ENCODE peak calls at places on chromosomes 7 and 10, in four cellular contexts. N, Y, R and I are unnamed samples.

GRCh38 chr7:106205621-106206222 is 79.1 kb downstream of the NAMPT start:
- DNase-seq in R (no peak), N (no peak), Y (peak; percentile 34), I (no peak)

GRCh38 chr7:152608208-152608607 is 67.7 kb downstream of the XRCC2 start:
- DNase-seq in N (no peak), R (no peak), Y (no peak), I (no peak)

GRCh38 chr7:17651926-17652385 is 288.3 kb downstream of the SNX13 start:
- DNase-seq in R (peak; percentile 46), N (no peak), Y (no peak), I (no peak)

GRCh38 chr10:25142465-25142864 is 32.3 kb upstream of the GPR158 start:
- DNase-seq in N (no peak), R (no peak), Y (peak; percentile 9), I (no peak)

GRCh38 chr10:26378763-26379361 is 59.3 kb upstream of the APBB1IP start:
- DNase-seq in Y (no peak), R (no peak), N (no peak), I (peak; percentile 38)

GRCh38 chr10:18668026-18668425 is 8.8 kb downstream of the ARL5B start:
- DNase-seq in Y (no peak), R (no peak), N (no peak), I (no peak)

GRCh38 chr7:32891800-32892520 is 400 bp upstream of the KBTBD2 start:
- DNase-seq in Y (peak; percentile 98), N (peak; percentile 96), R (peak; percentile 96), I (peak; percentile 97)

GRCh38 chr7:22110881-22111280 is 165.2 kb upstream of the CDCA7L start:
- DNase-seq in R (no peak), N (no peak), Y (no peak), I (no peak)

GRCh38 chr10:105727131-105727530 is 1086.0 kb downstream of the SORCS3 start:
- DNase-seq in N (no peak), Y (no peak), R (no peak), I (no peak)

GRCh38 chr7:104136561-104136960 is 71.3 kb downstream of the ORC5 start:
- DNase-seq in R (no peak), N (no peak), Y (no peak), I (no peak)

GRCh38 chr10:126207313-126207771 is 180.9 kb downstream of the ADAM12 start:
- DNase-seq in Y (no peak), R (no peak), N (no peak), I (no peak)

GRCh38 chr10:47041401-47042198 is 130.4 kb downstream of the PTPN20 start:
- DNase-seq in R (no peak), N (no peak), Y (no peak), I (no peak)

GRCh38 chr7:130896898-130897514 is 163.0 kb upstream of the KLF14 start:
- DNase-seq in Y (peak; percentile 94), R (peak; percentile 75), N (peak; percentile 86), I (peak; percentile 76)

GRCh38 chr7:2637505-2638223 is 5.9 kb downstream of the TTYH3 start:
- DNase-seq in N (peak; percentile 62), R (no peak), Y (no peak), I (peak; percentile 73)

GRCh38 chr7:22969010-22969431 is 44.9 kb downstream of the HYCC1 start:
- DNase-seq in N (no peak), R (no peak), Y (no peak), I (no peak)

GRCh38 chr10:99667108-99667751 is 7.9 kb downstream of the ENTPD7 start:
- DNase-seq in Y (peak; percentile 54), R (no peak), N (peak; percentile 23), I (no peak)

GRCh38 chr10:94496010-94496409 is 49.6 kb upstream of the HELLS start:
- DNase-seq in R (no peak), Y (no peak), N (no peak), I (no peak)

GRCh38 chr10:115129752-115130151 is 36.6 kb downstream of the ATRNL1 start:
- DNase-seq in R (no peak), Y (peak; percentile 8), N (peak; percentile 13), I (no peak)

GRCh38 chr10:14532473-14533251 is 201.9 kb upstream of the FRMD4A start:
- DNase-seq in R (no peak), Y (no peak), N (no peak), I (no peak)

GRCh38 chr10:102605712-102606111 is 38.6 kb upstream of the TRIM8 start:
- DNase-seq in Y (no peak), R (no peak), N (no peak), I (no peak)

GRCh38 chr10:110746254-110746826 is 102.2 kb downstream of the RBM20 start:
- DNase-seq in N (peak; percentile 71), Y (peak; percentile 58), R (peak; percentile 61), I (no peak)

GRCh38 chr7:135692055-135692454 is 29.7 kb downstream of the STMP1 start:
- DNase-seq in Y (no peak), R (no peak), N (no peak), I (no peak)

GRCh38 chr10:76072384-76072783 is 641.0 kb downstream of the LRMDA start:
- DNase-seq in N (no peak), Y (no peak), R (no peak), I (no peak)

DNA sequence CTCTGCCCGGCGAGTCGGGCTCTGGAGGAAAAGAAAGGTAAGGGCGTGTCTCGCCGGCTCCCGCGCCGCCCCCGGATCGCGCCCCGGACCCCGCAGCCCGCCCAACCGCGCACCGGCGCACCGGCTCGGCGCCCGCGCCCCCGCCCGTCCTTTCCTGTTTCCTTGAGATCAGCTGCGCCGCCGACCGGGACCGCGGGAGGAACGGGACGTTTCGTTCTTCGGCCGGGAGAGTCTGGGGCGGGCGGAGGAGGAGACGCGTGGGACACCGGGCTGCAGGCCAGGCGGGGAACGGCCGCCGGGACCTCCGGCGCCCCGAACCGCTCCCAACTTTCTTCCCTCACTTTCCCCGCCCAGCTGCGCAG is 493 bp downstream of the EGFR start:
- DNase-seq in Y (no peak), N (no peak), R (peak; percentile 78), I (peak; percentile 67)
- TF ChIP-seq EP300 in Y (no peak), N (no peak), R (no peak), I (peak; percentile 99)

GRCh38 chr10:124669141-124669823 is 74.9 kb downstream of the FAM53B start:
- DNase-seq in N (no peak), Y (no peak), R (no peak), I (no peak)
- H3K4me1 ChIP-seq in N (peaks cover 69% of the 10 kb centered on the region), Y (peaks cover 22% of the 10 kb centered on the region), R (peaks cover 32% of the 10 kb centered on the region), I (peaks cover 63% of the 10 kb centered on the region)

GRCh38 chr7:65250697-65251395 is 122.8 kb upstream of the ZNF92 start:
- DNase-seq in R (no peak), N (no peak), Y (no peak), I (no peak)

GRCh38 chr7:65250216-65250615 is 123.4 kb upstream of the ZNF92 start:
- DNase-seq in Y (no peak), N (no peak), R (no peak), I (no peak)

GRCh38 chr7:65254061-65254460 is 119.6 kb upstream of the ZNF92 start:
- DNase-seq in R (no peak), Y (no peak), N (no peak), I (no peak)

GRCh38 chr7:65247491-65247890 is 126.2 kb upstream of the ZNF92 start:
- DNase-seq in N (no peak), R (no peak), Y (no peak), I (no peak)

GRCh38 chr7:65251851-65252620 is 121.6 kb upstream of the ZNF92 start:
- DNase-seq in Y (peak; percentile 82), N (peak; percentile 98), R (no peak), I (peak; percentile 88)
- TF ChIP-seq EP300 in Y (no peak), N (no peak), R (no peak), I (no peak)

DNA sequence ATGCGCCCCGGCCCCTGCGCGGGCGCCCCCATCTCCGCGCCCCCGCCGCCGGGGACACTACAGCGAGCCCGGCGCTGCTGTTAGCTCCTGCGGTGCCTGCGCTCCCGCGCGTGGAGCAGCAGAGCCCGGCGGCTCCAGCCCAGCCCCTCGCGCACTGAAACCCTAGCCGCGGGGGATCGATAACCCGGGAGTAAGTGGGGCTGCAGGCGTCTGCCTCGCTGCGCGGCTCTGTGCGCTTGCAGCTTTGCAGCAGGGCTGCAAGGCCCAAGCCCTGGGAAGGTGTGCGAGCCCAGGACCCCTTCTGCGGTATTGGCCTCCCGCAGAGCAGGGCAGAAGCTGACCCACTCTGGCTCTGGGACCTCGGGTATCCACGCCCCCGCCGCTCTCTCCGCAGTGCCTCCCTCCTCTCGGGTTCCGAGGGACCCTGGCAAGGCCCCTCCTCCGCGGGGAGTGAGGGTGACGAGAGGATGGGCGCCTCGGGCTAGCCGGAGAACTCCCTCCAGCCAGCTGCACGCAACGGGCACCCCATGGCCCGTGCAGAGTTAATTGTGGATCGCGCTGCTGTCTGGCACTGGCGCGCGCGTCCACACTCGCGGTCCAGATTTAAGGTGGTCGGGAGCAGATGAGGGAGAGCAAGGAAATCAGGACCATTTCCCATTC is 2.2 kb downstream of the SHH start:
- DNase-seq in N (no peak), R (no peak), Y (no peak), I (peak; percentile 24)
- H3K4me1 ChIP-seq in N (peaks cover 9% of the 10 kb centered on the region), R (peaks cover 3% of the 10 kb centered on the region), Y (no peaks in the 10 kb centered on the region), I (peaks cover 68% of the 10 kb centered on the region)

GRCh38 chr10:98209441-98209840 is 58.6 kb downstream of the LOXL4 start:
- DNase-seq in Y (no peak), N (no peak), R (no peak), I (no peak)

GRCh38 chr10:98208925-98209324 is 59.1 kb downstream of the LOXL4 start:
- DNase-seq in Y (no peak), R (no peak), N (no peak), I (no peak)

GRCh38 chr10:98202378-98202777 is 65.6 kb downstream of the LOXL4 start:
- DNase-seq in R (no peak), Y (no peak), N (no peak), I (no peak)

GRCh38 chr10:98201760-98202159 is 66.2 kb downstream of the LOXL4 start:
- DNase-seq in R (no peak), Y (no peak), N (no peak), I (no peak)

GRCh38 chr10:98205351-98205750 is 62.6 kb downstream of the LOXL4 start:
- DNase-seq in R (no peak), N (no peak), Y (no peak), I (no peak)
- TF ChIP-seq EP300 in R (no peak), N (no peak), Y (no peak), I (no peak)

DNA sequence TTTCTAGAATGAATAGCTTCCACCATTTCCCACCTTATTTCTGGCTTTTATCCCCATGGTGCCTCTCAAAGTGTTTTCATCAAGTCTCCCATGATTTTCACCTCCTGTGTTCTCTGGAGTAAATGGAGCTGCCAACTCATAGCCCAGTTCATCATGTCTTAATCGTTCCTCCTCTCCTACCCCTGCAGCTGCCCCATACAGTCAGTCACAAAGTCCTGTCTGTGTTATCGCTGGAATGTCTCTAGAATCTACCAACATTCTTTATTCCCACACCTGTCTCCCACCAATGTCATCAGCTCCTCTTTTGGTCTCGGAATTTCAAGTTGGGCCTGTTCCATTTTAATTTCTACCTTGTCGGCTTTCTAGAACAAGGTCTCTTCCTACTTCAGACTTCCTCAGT is 178.9 kb downstream of the MLLT10 start:
- DNase-seq in R (no peak), N (no peak), Y (no peak), I (no peak)
- H3K4me1 ChIP-seq in R (no peaks in the 10 kb centered on the region), N (peaks cover 12% of the 10 kb centered on the region), Y (peaks cover 3% of the 10 kb centered on the region), I (no peaks in the 10 kb centered on the region)